ENCODE peak calls at places on chromosomes 3 and 15, in eight cellular contexts. U is HepG2, T is HCT116, G is GM23338, W is breast epithelium, C is H1, S is stomach, J is prostate gland. B is an unnamed sample.

GRCh38 chr15:51269496-51269895 is 68.9 kb downstream of the CYP19A1 start:
- DNase-seq in T (no peak), J (no peak), C (no peak), W (no peak), G (no peak), U (no peak), S (no peak), B (no peak)

GRCh38 chr3:141150931-141151330 is 80.7 kb upstream of the PXYLP1 start:
- DNase-seq in T (no peak), J (no peak), U (no peak), G (no peak), C (no peak), S (no peak), W (no peak), B (no peak)

GRCh38 chr15:80585544-80586018 is 109.5 kb upstream of the ABHD17C start:
- DNase-seq in W (no peak), U (no peak), T (peak), J (no peak), C (no peak), G (peak), S (peak), B (no peak)

GRCh38 chr3:197718904-197719303 is 17.8 kb downstream of the RUBCN start:
- DNase-seq in C (no peak), U (peak), J (no peak), T (peak), S (no peak), W (no peak), G (no peak), B (no peak)

GRCh38 chr3:63278171-63278999 is at the start of gene SYNPR:
- DNase-seq in U (no peak), C (no peak), S (no peak), G (peak), J (no peak), T (no peak), W (no peak), B (no peak)

GRCh38 chr3:124158174-124158812 is 166.4 kb upstream of the ROPN1 start:
- DNase-seq in S (no peak), C (peak), W (no peak), G (peak), T (no peak), J (no peak), U (no peak), B (no peak)

GRCh38 chr15:100889359-100890058 is 9.9 kb downstream of the ALDH1A3 start:
- DNase-seq in G (peak), J (peak), W (peak), T (no peak), C (no peak), U (no peak), S (no peak), B (no peak)

GRCh38 chr3:106560451-106560966 is 691.7 kb upstream of the CBLB start:
- DNase-seq in U (no peak), J (no peak), G (no peak), T (no peak), W (no peak), C (no peak), S (no peak), B (no peak)

GRCh38 chr15:95761742-95762141 is 568.8 kb upstream of the NR2F2 start:
- DNase-seq in J (no peak), S (no peak), C (no peak), U (no peak), W (no peak), G (no peak), T (no peak), B (no peak)

GRCh38 chr3:120203016-120203415 is 82.0 kb downstream of the GPR156 start:
- DNase-seq in W (no peak), G (peak), U (no peak), S (no peak), J (peak), C (no peak), T (no peak), B (no peak)

GRCh38 chr3:12180218-12180617 is 21.5 kb upstream of the TIMP4 start:
- DNase-seq in S (peak), J (no peak), T (peak), U (no peak), G (no peak), C (no peak), W (peak), B (no peak)

GRCh38 chr3:39102504-39103323 is 4.7 kb downstream of the GORASP1 start:
- DNase-seq in J (no peak), S (no peak), G (no peak), W (no peak), U (no peak), C (no peak), T (no peak), B (peak)

GRCh38 chr3:169634618-169635236 is 28.8 kb downstream of the MECOM start:
- DNase-seq in T (no peak), C (no peak), G (no peak), S (peak), U (peak), J (peak), W (no peak), B (no peak)

GRCh38 chr15:68399096-68400065 is 32.6 kb downstream of the ITGA11 start:
- DNase-seq in C (no peak), T (no peak), S (no peak), J (no peak), W (peak), U (no peak), G (no peak), B (no peak)

GRCh38 chr3:131018970-131019369 is 7.7 kb downstream of the ASTE1 start:
- DNase-seq in G (no peak), C (no peak), U (no peak), T (no peak), J (no peak), S (no peak), W (no peak), B (no peak)

GRCh38 chr3:52998781-52999509 is 46.9 kb downstream of the SFMBT1 start:
- DNase-seq in U (no peak), W (no peak), T (peak), G (peak), J (no peak), C (no peak), S (no peak), B (no peak)

GRCh38 chr3:170909129-170909903 is 879 bp upstream of the EIF5A2 start:
- DNase-seq in C (no peak), T (no peak), J (no peak), S (no peak), U (peak), G (no peak), W (no peak), B (no peak)

GRCh38 chr3:40477671-40478070 is 749 bp downstream of the ZNF619 start:
- DNase-seq in G (no peak), C (no peak), S (no peak), W (no peak), J (no peak), T (no peak), U (no peak), B (no peak)

DNA sequence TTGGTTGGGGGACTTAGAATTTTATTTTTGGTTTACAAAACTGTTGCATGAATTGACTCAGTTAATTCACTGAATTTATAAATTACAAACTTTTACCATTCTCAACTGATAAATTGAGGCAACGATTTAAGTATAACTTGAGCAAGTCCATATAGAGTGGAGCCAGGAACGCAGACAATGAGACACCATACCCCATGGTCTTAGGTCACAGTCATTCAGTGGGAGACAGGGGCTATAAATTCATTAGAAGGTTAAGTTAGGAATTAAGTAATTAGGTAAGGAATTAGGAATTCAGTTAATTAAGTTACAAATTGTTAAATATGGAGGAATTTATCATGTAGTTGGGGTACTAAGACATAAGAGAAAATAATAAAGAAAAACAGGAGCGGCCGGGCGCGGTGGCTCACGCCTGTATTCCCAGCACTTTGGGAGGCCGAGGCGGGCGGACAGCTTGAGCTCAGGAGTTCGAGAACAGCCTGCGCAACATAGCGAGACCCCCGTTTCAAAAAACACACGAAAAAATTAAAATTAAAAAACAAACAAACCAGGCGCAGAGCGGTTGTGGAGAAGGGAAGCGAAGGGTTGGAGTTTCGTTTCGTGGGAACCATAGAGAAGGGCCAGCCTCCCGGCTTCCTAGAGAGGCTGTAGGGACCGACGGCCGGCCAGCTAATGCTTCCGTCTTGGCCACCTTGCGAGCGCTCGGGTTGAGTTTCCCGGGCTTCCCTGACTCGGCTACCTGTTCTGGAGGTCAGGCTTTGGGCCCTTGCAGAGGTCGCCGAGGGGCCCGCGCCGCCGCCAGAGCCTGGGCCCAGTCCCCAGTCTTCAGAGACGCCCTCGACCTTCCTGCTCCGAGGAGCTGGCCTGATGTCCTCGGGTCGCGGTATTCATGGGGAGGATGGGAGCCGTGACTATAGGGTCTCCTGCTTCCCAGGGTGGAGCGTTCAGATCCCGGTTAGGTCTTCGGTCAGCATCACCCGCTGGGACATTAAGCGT is at the start of gene ZNF619:
- DNase-seq in C (no peak), G (peak), T (peak), J (peak), U (peak), W (peak), S (peak), B (no peak)
- TF ChIP-seq POLR2AphosphoS5 in C (no peak), G (peak), T (peak), J (peak), U (peak), W (no peak), S (no peak), B (peak)

GRCh38 chr3:113695818-113696645 is at the start of gene USF3:
- DNase-seq in S (peak), C (peak), T (peak), W (peak), J (peak), U (peak), G (peak), B (no peak)
- TF ChIP-seq CTCF in S (no peak), C (no peak), T (no peak), W (no peak), J (no peak), U (peak), G (peak), B (no peak)

DNA sequence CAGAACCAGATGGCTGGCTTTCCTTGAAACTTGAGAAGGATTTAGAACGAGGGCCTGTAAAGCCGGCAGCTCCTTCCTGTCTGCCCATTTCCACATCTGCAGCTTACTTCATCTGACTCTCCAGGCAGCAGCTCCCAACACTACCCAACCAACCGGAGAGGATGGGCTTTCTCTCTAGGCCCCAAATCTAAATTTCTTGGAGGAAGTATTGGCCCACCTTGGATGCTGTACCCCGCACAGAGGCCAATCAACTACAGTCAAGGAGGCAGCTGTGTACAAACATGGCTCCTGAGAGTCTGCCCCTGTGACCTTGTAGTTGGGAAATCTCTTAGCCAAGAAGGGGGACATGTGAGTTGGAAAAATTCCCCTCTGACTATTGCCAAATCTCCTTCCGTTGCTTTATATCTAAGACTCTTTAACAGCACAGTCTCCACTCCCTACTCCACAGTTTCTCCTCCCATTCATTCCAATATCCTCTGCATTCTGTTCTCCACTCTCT is 8.0 kb upstream of the ACAP2 start:
- DNase-seq in C (no peak), G (no peak), S (no peak), W (no peak), U (no peak), J (no peak), T (no peak), B (no peak)
- TF ChIP-seq POLR2AphosphoS5 in C (no peak), G (no peak), S (no peak), W (peak), U (no peak), J (no peak), T (no peak), B (no peak)

GRCh38 chr15:42796955-42797779 is 60.2 kb upstream of the CDAN1 start:
- DNase-seq in T (no peak), J (no peak), W (no peak), U (no peak), S (no peak), C (no peak), G (peak), B (no peak)
- TF ChIP-seq CTCF in T (peak), J (no peak), W (no peak), U (no peak), S (no peak), C (no peak), G (peak), B (no peak)

DNA sequence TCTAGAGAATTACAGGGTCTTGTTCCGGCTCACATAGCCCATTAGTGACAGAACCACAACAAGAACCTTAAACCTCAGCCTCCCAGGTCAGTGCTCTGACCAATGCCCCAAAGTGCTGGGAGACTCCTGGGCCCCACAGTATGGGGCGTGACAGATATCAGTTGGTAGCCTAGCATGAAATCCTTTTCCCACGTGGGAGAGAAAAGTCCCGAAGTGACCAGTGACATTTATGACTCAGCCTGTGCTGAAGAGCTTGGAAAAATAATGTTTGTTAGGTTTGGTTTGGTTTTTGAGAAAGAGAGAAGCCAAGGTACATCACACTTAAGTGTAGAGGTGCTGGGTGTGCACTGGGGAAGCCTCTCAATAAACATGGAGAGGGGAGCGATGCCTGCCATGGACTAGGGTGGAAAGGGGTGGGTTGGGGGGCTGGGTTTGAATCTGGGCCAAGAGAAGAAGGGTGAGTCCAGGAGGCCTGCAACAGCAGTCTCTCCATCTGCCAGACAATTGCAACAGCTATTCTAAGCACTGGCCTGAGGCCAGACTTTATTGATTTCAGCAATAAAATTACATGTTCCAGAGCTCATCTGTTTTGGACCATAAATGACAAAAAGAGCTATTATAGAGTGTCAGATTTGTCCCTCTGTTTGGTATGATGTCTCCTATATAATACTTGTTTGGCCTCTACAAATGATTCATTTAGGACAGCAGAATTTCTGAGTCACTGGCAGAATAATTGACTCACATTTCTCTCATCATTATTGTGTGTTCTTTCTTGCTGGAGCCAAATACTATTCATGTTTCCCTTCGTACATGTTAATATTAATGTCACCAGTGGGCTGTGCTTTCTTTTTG is 43.4 kb downstream of the C2CD4A start:
- DNase-seq in J (no peak), T (no peak), U (no peak), G (no peak), C (no peak), S (no peak), W (no peak), B (no peak)
- TF ChIP-seq POLR2AphosphoS5 in J (no peak), T (no peak), U (no peak), G (no peak), C (no peak), S (no peak), W (no peak), B (no peak)

GRCh38 chr3:45946307-45946706 is 3.0 kb downstream of the CXCR6 start:
- DNase-seq in W (no peak), J (no peak), U (no peak), C (no peak), T (no peak), G (no peak), S (no peak), B (no peak)
- TF ChIP-seq CTCF in W (no peak), J (no peak), U (no peak), C (no peak), T (no peak), G (no peak), S (no peak), B (no peak)

GRCh38 chr3:30162579-30162978 is 443.8 kb upstream of the TGFBR2 start:
- DNase-seq in U (no peak), J (no peak), W (no peak), G (no peak), T (no peak), C (no peak), S (no peak), B (no peak)

GRCh38 chr3:30169459-30169858 is 436.9 kb upstream of the TGFBR2 start:
- DNase-seq in J (no peak), T (no peak), C (no peak), G (no peak), U (no peak), W (no peak), S (no peak), B (no peak)

GRCh38 chr3:30166535-30166934 is 439.9 kb upstream of the TGFBR2 start:
- DNase-seq in C (no peak), S (no peak), J (no peak), T (no peak), U (no peak), W (no peak), G (no peak), B (no peak)

GRCh38 chr3:30170681-30171438 is 435.5 kb upstream of the TGFBR2 start:
- DNase-seq in C (no peak), S (no peak), J (no peak), G (no peak), T (no peak), U (peak), W (no peak), B (no peak)

DNA sequence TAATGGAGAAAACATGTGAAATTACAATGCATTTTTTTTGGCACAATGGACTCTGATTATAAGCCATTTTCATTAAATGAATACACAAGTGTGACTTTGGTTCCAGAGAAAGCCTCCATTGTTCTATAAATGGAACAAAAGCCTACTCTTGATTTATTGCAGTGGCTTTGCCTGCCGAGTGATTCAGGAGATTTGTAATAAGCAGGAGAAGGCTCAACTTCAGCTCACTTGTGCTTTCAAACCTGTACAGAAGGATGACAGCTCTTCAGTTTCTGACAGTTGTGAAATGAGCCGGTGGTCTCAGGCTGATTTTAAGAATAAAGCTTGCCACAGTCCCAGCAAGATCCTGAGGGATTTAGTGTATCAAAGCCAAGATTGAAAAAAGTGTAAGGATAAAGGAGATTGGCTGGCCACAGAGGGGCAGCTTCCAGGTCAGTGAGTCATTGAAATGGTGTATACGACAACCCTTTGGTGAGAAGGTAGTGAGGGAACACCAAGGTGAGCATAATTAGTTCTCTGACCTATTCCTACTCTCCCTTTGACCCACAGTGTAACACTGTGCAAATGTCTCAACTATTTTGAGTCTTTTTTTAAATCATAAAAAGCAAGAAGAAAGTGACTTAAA is 438.8 kb upstream of the TGFBR2 start:
- DNase-seq in G (no peak), W (no peak), T (peak), C (no peak), J (no peak), U (no peak), S (no peak), B (no peak)
- TF ChIP-seq POLR2AphosphoS5 in G (no peak), W (no peak), T (no peak), C (no peak), J (no peak), U (no peak), S (no peak), B (no peak)

DNA sequence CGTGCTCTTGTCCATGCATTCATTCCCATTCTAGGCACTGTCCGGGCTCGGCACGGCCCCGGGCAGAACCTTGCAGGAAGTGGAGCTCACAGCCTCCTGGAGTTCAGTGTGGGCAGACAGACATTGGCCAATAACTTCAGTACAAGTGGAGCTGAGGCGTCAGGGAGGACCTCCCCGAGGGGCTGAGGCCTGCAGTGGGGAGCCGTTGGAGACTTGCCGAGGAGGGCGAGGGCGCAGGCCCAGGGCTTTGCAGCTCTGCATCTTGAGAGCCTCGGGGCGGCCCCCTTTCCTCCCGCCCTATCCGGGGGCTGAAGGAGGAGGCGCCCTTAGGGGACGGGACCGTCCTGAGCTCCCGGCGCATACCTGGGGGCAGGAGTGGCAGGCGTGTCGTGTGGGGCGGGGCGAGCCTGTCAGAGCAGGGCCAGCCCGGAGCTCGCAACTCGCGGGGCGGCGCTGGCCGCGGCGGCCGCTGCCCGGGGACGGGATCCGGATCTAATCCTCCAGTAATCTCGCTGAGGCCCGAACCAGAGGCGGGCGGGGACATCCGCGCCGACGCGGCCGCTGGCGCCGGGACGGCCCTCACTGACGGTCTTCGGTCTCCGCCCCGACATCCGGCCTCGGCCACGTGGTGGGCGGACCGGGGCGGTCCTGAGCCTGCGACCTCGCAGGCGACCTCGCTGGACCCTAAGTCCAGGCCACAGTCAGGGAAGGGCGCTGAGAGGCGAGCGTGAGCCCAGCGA is at the start of gene ACY1:
- DNase-seq in U (peak), W (peak), G (peak), T (peak), S (peak), C (no peak), J (peak), B (no peak)
- TF ChIP-seq CTCF in U (no peak), W (peak), G (no peak), T (no peak), S (no peak), C (no peak), J (no peak), B (no peak)

B was measured in vagina.